ENCODE peak calls at places on chromosomes 5 and 9, in four cellular contexts. W, V, U and P are unnamed samples.

GRCh38 chr5:16483361-16483760 is 17.8 kb upstream of the ZNF622 start:
- DNase-seq in W (no peak), V (no peak), U (no peak), P (no peak)

GRCh38 chr9:79617395-79617794 is 45.6 kb downstream of the TLE4 start:
- DNase-seq in W (no peak), V (no peak), U (no peak), P (peak)

GRCh38 chr9:7117676-7118561 is 360.1 kb downstream of the KDM4C start:
- DNase-seq in W (no peak), V (no peak), U (peak), P (no peak)

GRCh38 chr5:141793881-141794280 is 84.3 kb downstream of the PCDH1 start:
- DNase-seq in W (no peak), V (no peak), U (no peak), P (no peak)

GRCh38 chr9:121298689-121299112 is 30.7 kb downstream of the GSN start:
- DNase-seq in W (no peak), V (no peak), U (no peak), P (no peak)

GRCh38 chr9:133604214-133604613 is 5.0 kb downstream of the FAM163B start:
- DNase-seq in W (no peak), V (peak), U (no peak), P (no peak)

GRCh38 chr5:36722913-36723312 is 116.5 kb downstream of the SLC1A3 start:
- DNase-seq in W (no peak), V (no peak), U (no peak), P (no peak)

GRCh38 chr9:104746798-104747197 is 685 bp upstream of the NIPSNAP3A start:
- DNase-seq in W (no peak), V (no peak), U (no peak), P (no peak)

GRCh38 chr9:1978941-1979340 is 36.2 kb upstream of the SMARCA2 start:
- DNase-seq in W (no peak), V (peak), U (no peak), P (peak)

GRCh38 chr9:129191234-129191633 is 13.2 kb upstream of the IER5L start:
- DNase-seq in W (no peak), V (no peak), U (no peak), P (no peak)

GRCh38 chr5:95520176-95520575 is 34.6 kb downstream of the SKIC3 start:
- DNase-seq in W (no peak), V (no peak), U (no peak), P (no peak)

GRCh38 chr9:23123048-23123632 is 676.5 kb downstream of the DMRTA1 start:
- DNase-seq in W (peak), V (peak), U (no peak), P (no peak)

GRCh38 chr5:122673343-122673742 is 101.5 kb upstream of the SNX2 start:
- DNase-seq in W (no peak), V (no peak), U (no peak), P (peak)

GRCh38 chr5:135476615-135477493 is 24.7 kb upstream of the TIFAB start:
- DNase-seq in W (no peak), V (no peak), U (no peak), P (no peak)

GRCh38 chr5:139574641-139575312 is 13.6 kb downstream of the UBE2D2 start:
- DNase-seq in W (peak), V (no peak), U (no peak), P (no peak)

GRCh38 chr9:15505927-15506326 is 4.8 kb downstream of the PSIP1 start:
- DNase-seq in W (no peak), V (peak), U (no peak), P (no peak)

GRCh38 chr9:111743275-111743674 is 51.5 kb downstream of the SHOC1 start:
- DNase-seq in W (no peak), V (no peak), U (no peak), P (no peak)